ENCODE peak calls at places on chromosomes 2 and 18, in six cellular contexts. T, M, Z, B, F and N are unnamed samples.

GRCh38 chr2:21047161-21048009 is 3.5 kb upstream of the APOB start:
- DNase-seq in T (no peak), M (no peak), Z (peak; percentile 73), B (no peak), F (no peak), N (no peak)

GRCh38 chr2:40228296-40228695 is 223.6 kb downstream of the SLC8A1 start:
- DNase-seq in T (no peak), M (no peak), Z (no peak), B (no peak), F (no peak), N (no peak)

GRCh38 chr2:10558281-10559030 is 110.3 kb upstream of the ODC1 start:
- DNase-seq in T (no peak), M (no peak), Z (no peak), B (no peak), F (no peak), N (no peak)

GRCh38 chr2:3575534-3576324 is 669 bp downstream of the RPS7 start:
- DNase-seq in T (peak; percentile 29), M (peak; percentile 23), Z (no peak), B (peak; percentile 27), F (no peak), N (peak; percentile 39)

GRCh38 chr2:113930448-113930847 is 40.6 kb downstream of the ACTR3 start:
- DNase-seq in T (no peak), M (no peak), Z (no peak), B (no peak), F (no peak), N (no peak)

GRCh38 chr2:102410952-102411351 is 12.0 kb upstream of the IL18RAP start:
- DNase-seq in T (peak; percentile 28), M (no peak), Z (no peak), B (no peak), F (no peak), N (no peak)

GRCh38 chr18:11553098-11553940 is 56.1 kb upstream of the SLC35G4 start:
- DNase-seq in T (peak; percentile 57), M (peak; percentile 52), Z (peak; percentile 49), B (peak; percentile 59), F (no peak), N (peak; percentile 54)

GRCh38 chr2:41958775-41959174 is 89.0 kb upstream of the PKDCC start:
- DNase-seq in T (no peak), M (no peak), Z (no peak), B (no peak), F (no peak), N (no peak)

GRCh38 chr2:109373791-109374547 is 239.8 kb downstream of the SEPTIN10 start:
- DNase-seq in T (no peak), M (no peak), Z (no peak), B (no peak), F (no peak), N (no peak)

GRCh38 chr2:25829377-25829704 is 48.9 kb downstream of the ASXL2 start:
- DNase-seq in T (no peak), M (no peak), Z (peak; percentile 28), B (no peak), F (no peak), N (no peak)

GRCh38 chr2:202005272-202005887 is 28.3 kb upstream of the FZD7 start:
- DNase-seq in T (no peak), M (no peak), Z (no peak), B (no peak), F (peak; percentile 21), N (no peak)

GRCh38 chr2:145379934-145380333 is 860.0 kb upstream of the ZEB2 start:
- DNase-seq in T (no peak), M (no peak), Z (no peak), B (no peak), F (no peak), N (no peak)

GRCh38 chr2:28449489-28450395 is 46.1 kb upstream of the PLB1 start:
- DNase-seq in T (peak; percentile 34), M (peak; percentile 58), Z (no peak), B (peak; percentile 54), F (no peak), N (peak; percentile 76)

DNA sequence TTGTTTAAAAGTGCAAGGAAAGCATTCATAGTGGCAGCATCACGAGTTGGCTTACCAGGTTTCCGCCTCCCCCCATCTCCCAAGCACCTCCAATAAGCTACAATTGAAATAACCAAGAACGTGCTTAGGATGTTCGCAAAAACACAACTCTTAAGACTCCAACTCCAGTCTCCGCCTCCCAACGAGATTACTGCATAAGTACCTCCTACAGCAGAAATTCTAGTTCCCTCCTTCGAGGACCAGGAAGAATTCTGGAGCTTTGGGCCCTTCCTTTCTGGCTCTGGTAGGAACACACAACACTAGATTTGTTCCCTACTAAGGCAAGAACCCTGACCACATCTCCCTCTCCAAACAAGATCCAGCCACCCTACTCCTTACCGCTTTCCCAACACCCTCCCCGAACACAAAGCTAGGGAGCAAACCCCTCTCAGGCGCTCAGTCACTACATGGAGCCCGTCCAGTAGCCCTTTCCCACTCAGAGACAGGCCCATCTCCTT is 741 bp downstream of the ADAM17 start:
- DNase-seq in T (no peak), M (peak; percentile 90), Z (peak; percentile 29), B (peak; percentile 79), F (no peak), N (peak; percentile 82)
- TF ChIP-seq MYC in T (no peak), M (no peak), Z (no peak), B (no peak), F (no peak), N (no peak)

GRCh38 chr2:138365581-138365980 is 136.0 kb upstream of the SPOPL start:
- DNase-seq in T (no peak), M (no peak), Z (no peak), B (no peak), F (no peak), N (no peak)
- TF ChIP-seq MAX in T (no peak), M (no peak), Z (no peak), B (no peak), F (no peak), N (no peak)

DNA sequence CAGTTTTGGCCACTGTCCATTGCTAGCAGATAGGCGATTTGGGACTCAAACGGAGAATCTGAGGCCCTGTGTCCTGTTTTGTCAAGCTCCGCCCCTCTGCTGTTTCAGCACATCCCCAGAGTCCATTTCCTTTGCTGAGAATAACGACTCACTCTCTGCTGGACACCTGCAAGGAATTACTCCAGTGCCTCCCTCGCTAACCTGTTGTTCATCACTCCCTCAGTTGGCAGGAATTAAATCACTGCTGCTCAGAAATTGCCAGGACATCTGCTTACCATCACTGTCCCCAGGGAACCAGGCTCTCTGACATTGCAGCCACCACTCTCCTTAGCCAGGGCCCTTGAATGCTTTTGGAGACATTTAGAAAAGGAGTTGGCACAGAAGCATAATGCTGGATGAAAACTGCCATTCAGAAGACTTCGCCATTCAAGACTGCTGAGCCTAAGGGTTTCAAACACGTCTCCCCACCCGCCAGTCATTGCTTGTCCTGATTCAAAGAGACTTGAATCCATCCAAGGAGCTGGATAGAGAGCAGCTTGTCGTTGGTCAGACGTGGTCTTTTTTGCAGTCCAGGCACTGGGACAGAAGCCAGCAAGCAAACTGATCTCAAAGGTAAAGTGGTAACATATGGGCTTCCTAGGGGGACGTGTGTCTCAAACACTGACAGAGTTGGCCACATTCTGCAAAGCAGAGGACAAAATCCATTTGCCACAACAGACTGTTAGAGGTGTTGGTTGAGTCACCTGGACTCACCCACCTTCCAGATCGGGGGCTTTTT is 155.3 kb downstream of the UXS1 start:
- DNase-seq in T (no peak), M (no peak), Z (no peak), B (no peak), F (no peak), N (no peak)
- TF ChIP-seq MYC in T (no peak), M (no peak), Z (no peak), B (no peak), F (no peak), N (no peak)

GRCh38 chr2:8514748-8515389 is 167.0 kb upstream of the ID2 start:
- DNase-seq in T (no peak), M (no peak), Z (no peak), B (no peak), F (peak; percentile 99), N (no peak)
- TF ChIP-seq MAX in T (no peak), M (no peak), Z (no peak), B (no peak), F (no peak), N (no peak)